ENCODE peak calls at places on chromosomes 7 and 10, in five cellular contexts. O is hepatocyte, A is WTC11, C is astrocyte of the spinal cord, D is tibial artery. W is an unnamed sample.

GRCh38 chr10:89360153-89360552 is 17.7 kb upstream of the IFIT1B start:
- DNase-seq in O (no peak), D (no peak), C (no peak), A (no peak), W (no peak)

GRCh38 chr7:66047426-66047825 is 28.2 kb upstream of the ASL start:
- DNase-seq in A (no peak), O (peak), C (peak), D (no peak), W (no peak)

GRCh38 chr10:90641731-90642130 is 216.1 kb downstream of the HTR7 start:
- DNase-seq in O (no peak), C (no peak), D (no peak), A (no peak), W (no peak)

GRCh38 chr7:17564678-17565209 is 266.3 kb downstream of the AHR start:
- DNase-seq in O (no peak), C (peak), A (no peak), D (no peak), W (no peak)

GRCh38 chr7:95478139-95479037 is 7.4 kb upstream of the ASB4 start:
- DNase-seq in C (peak), D (no peak), O (peak), A (peak), W (no peak)

GRCh38 chr10:50497758-50498157 is 126.0 kb downstream of the SGMS1 start:
- DNase-seq in A (no peak), D (no peak), C (peak), O (peak), W (no peak)

GRCh38 chr10:100827819-100828743 is 82.7 kb downstream of the PAX2 start:
- DNase-seq in C (no peak), O (peak), D (peak), A (peak), W (no peak)

GRCh38 chr10:33240931-33241330 is 93.5 kb downstream of the NRP1 start:
- DNase-seq in C (peak), D (no peak), A (no peak), O (no peak), W (no peak)

GRCh38 chr10:102646610-102647432 is 2.5 kb downstream of the TRIM8 start:
- DNase-seq in D (peak), O (peak), C (peak), A (no peak), W (peak)

GRCh38 chr10:102645388-102645740 is 1.1 kb downstream of the TRIM8 start:
- DNase-seq in O (peak), C (no peak), A (no peak), D (peak), W (peak)

GRCh38 chr10:102647433-102648268 is 3.4 kb downstream of the TRIM8 start:
- DNase-seq in D (no peak), A (no peak), O (no peak), C (no peak), W (no peak)

GRCh38 chr10:102644646-102645387 is 538 bp downstream of the TRIM8 start:
- DNase-seq in D (peak), C (peak), O (peak), A (peak), W (peak)

DNA sequence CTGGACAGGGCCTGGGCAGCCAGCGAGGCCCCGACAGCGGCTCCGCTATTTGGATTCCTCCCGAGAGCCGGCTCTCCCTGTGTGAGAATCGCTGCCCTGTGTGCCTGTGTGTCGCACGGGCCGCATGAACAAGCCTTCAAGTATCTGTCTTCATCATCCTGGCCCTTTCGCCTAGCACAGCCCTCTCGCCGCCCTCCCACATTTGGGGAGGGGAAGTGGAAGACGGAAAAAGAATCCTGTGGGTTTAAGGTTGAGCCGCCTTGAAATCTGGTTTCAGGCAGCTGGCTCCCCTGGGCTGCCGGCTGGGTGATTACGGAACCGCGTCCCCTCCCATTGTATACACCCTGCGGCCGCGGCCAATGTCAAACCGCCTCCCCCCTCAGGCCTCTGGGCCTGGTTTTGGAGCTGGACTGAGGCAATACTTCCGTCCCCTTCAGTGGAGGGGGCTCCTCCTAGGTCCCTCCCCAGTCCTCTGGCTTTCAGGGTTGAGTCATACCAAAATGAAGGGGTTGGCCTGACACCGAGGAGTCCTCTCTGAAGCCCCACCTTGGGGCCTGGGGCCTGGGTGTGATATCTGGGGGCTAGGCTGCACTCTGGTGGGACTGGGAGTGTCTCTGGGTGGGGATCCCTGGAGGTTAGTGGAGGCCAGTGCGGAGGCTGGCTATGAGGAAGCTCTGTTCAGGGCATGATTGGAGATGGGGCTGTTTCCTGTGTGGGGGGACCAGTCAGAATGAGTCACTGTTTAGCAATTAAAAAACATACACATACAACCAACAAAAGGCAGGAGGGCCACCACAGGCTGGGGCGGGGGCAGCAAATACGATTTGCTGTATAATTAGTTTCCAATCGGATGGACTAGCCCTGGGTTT is 1.7 kb downstream of the TRIM8 start:
- DNase-seq in C (peak), A (peak), D (peak), O (peak), W (peak)
- TF ChIP-seq CTCF in C (no peak), A (no peak), D (no peak), O (no peak), W (no peak)

GRCh38 chr7:33906697-33907096 is 1.4 kb downstream of the BMPER start:
- DNase-seq in O (no peak), D (no peak), A (no peak), C (no peak), W (no peak)

GRCh38 chr7:33907625-33908024 is 2.3 kb downstream of the BMPER start:
- DNase-seq in O (no peak), C (no peak), D (no peak), A (no peak), W (no peak)

GRCh38 chr7:33910756-33911155 is 5.4 kb downstream of the BMPER start:
- DNase-seq in O (no peak), C (no peak), A (no peak), D (no peak), W (no peak)

GRCh38 chr7:33909755-33910154 is 4.4 kb downstream of the BMPER start:
- DNase-seq in A (no peak), O (no peak), D (no peak), C (no peak), W (no peak)

DNA sequence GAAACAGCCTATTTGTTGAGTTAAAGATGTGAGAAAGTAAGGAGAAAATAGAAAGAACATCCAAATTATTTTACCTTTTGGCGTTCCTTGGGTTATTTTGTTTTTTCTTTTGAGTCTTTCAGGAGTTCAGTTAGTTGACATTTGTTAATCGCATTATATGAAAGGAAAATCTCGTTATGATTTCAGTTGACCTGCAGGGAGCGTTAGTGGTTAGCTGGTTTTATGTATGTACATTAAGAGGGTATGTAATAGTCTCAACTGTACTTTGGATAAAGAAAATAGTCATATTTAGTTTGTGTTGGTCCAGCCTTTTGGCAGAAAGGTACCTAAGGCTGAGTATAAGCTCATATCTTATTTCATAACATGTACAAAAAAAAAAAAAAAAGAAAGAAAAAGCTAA is 4.0 kb downstream of the BMPER start:
- DNase-seq in C (no peak), O (no peak), D (no peak), A (no peak), W (no peak)
- TF ChIP-seq CTCF in C (no peak), O (peak), D (no peak), A (no peak), W (no peak)

DNA sequence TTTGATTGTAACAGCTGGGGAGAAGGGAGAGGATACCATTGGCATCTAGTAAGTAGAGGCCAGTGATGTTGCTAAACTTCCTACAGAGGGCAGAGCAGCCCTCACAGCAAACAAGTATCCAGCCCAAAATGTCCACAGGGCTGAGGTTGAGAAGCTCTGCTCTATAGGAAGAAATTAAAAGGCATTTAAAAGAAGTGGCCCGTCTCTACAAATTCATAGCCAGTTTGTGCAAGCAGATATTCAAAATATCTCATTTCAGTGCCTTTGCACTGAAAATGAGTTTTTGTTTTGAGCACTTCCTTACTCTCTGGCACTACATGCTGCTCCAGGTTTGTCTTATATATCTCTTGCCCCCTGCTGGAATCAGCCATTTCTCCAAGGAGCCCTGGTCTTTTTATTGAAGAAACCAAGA is 330.0 kb downstream of the BBS9 start:
- DNase-seq in C (peak), D (no peak), O (peak), A (peak), W (no peak)
- TF ChIP-seq CTCF in C (peak), D (peak), O (peak), A (peak), W (no peak)

DNA sequence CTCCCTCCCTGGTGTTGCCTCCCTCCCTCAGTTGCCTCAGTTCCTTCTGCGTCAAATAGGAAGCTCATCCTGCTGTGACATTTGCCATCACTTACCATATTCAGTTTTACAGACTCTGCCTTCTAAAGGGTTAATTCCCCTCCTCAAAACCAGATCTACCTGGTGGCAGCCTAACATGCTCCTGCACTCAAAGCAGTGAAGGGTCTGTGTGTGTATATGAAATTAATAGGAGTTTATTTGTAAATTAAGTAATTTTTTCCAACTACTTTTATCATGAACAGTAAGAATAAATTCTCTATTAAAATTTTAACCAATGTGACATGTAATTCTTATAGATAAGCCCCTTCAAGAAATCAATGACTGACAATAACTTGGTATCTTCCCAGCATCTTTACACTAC is 158.6 kb upstream of the INSYN2A start:
- DNase-seq in O (no peak), D (no peak), C (peak), A (no peak), W (no peak)
- TF ChIP-seq CTCF in O (peak), D (peak), C (peak), A (peak), W (no peak)

DNA sequence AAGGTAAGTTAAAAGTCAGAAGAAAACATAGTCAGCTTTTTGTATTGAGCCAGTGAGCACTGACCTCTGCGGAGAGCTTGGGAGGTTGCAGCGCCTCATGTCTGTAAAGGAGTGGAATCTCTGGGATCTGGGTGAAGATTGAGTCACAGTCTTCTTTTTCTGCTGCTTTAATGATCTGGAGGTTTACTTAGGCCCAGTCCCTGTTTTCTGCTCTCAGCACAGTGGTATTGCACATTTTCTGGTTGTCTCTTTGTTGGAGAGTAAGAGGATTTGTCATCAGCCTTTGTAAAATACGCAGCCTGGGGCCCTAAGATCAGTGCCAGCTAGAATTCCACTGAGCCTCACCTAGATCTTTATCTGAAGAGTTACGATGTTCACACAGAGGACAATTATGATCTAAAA is 58.3 kb upstream of the GJD4 start:
- DNase-seq in O (peak), D (no peak), C (peak), A (no peak), W (no peak)
- TF ChIP-seq CTCF in O (peak), D (no peak), C (peak), A (no peak), W (no peak)

GRCh38 chr7:142158741-142159496 is 47.4 kb downstream of the MGAM2 start:
- DNase-seq in O (no peak), C (no peak), A (no peak), D (no peak), W (no peak)

GRCh38 chr7:142152076-142152475 is 40.6 kb downstream of the MGAM2 start:
- DNase-seq in D (no peak), O (peak), A (no peak), C (no peak), W (no peak)

GRCh38 chr7:142150869-142151268 is 39.4 kb downstream of the MGAM2 start:
- DNase-seq in O (no peak), A (no peak), D (no peak), C (no peak), W (no peak)

DNA sequence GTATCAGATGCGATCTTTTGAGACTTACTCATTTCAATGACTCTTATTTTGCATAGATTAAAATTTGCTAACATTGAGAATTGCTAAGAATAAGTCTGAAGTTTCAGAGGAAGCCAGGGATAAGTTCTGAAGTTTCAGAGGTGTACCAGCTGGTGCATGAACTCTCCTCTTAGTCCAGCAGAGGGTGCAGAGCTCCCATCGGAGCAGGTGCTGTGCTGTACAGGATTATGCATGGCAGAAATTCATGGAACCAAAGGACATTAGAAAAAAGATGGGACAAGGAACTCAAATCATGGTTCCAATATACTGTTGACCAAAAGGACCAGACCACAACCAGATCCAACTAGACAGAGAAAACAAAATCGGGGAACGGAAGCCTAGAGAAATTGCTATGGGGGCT is 41.9 kb downstream of the MGAM2 start:
- DNase-seq in A (no peak), D (no peak), O (peak), C (no peak), W (no peak)
- TF ChIP-seq CTCF in A (no peak), D (no peak), O (peak), C (peak), W (no peak)